ENCODE peak calls at places on chromosome 12, in ten cellular contexts. R is foreskin keratinocyte, Q is left lung, H is cardiac fibroblast, Z is lower leg skin, P is transverse colon, C is hepatocyte, N is Calu3, V is HFFc6, J is AG04450. W is an unnamed sample.

GRCh38 chr12:79439179-79439825 is 251.5 kb downstream of the PAWR start:
- DNase-seq in Z (no peak), C (no peak), N (no peak), R (no peak), H (no peak), P (no peak), J (no peak), V (no peak), Q (no peak), W (no peak)

GRCh38 chr12:6996040-6996441 is 22.2 kb downstream of the LPCAT3 start:
- DNase-seq in V (peak), J (peak), C (peak), R (no peak), P (no peak), N (no peak), Q (no peak), Z (no peak), H (peak), W (no peak)

GRCh38 chr12:68790081-68790951 is 17.7 kb upstream of the MDM2 start:
- DNase-seq in H (no peak), Z (peak), P (no peak), V (no peak), N (no peak), R (no peak), C (no peak), Q (no peak), J (no peak), W (no peak)

GRCh38 chr12:131092911-131093901 is 139.5 kb downstream of the ADGRD1 start:
- DNase-seq in H (no peak), Q (peak), Z (peak), V (no peak), P (peak), R (no peak), C (no peak), J (no peak), N (no peak), W (no peak)

GRCh38 chr12:123126294-123127144 is 24.4 kb downstream of the PITPNM2 start:
- DNase-seq in J (peak), P (no peak), H (peak), V (peak), C (peak), Z (no peak), Q (no peak), N (peak), R (peak), W (peak)

GRCh38 chr12:12350868-12351463 is 924 bp upstream of the MANSC1 start:
- DNase-seq in V (no peak), C (peak), J (no peak), H (no peak), Q (no peak), P (peak), R (peak), Z (no peak), N (peak), W (no peak)

GRCh38 chr12:93766802-93767523 is 89.8 kb downstream of the CRADD start:
- DNase-seq in P (peak), R (peak), C (peak), V (peak), Q (no peak), H (peak), J (no peak), Z (no peak), N (peak), W (peak)

GRCh38 chr12:50215033-50215432 is 47.9 kb upstream of the CERS5 start:
- DNase-seq in C (no peak), R (peak), J (no peak), N (no peak), P (no peak), V (peak), Q (no peak), H (peak), Z (no peak), W (no peak)

GRCh38 chr12:69214169-69214568 is 25.2 kb upstream of the CPSF6 start:
- DNase-seq in J (no peak), V (no peak), Q (no peak), P (no peak), N (no peak), Z (no peak), R (no peak), C (no peak), H (no peak), W (no peak)

GRCh38 chr12:49521391-49521790 is 17.4 kb upstream of the KCNH3 start:
- DNase-seq in C (no peak), R (no peak), H (no peak), Z (no peak), V (no peak), Q (no peak), J (no peak), N (no peak), P (no peak), W (no peak)

GRCh38 chr12:79452906-79453305 is 237.9 kb downstream of the PAWR start:
- DNase-seq in V (no peak), N (no peak), H (no peak), R (peak), P (no peak), Q (no peak), J (no peak), C (no peak), Z (no peak), W (no peak)

GRCh38 chr12:91818236-91819131 is 327.2 kb downstream of the BTG1 start:
- DNase-seq in C (peak), P (no peak), Q (no peak), V (no peak), H (no peak), J (no peak), N (no peak), R (peak), Z (no peak), W (no peak)

GRCh38 chr12:108193922-108194321 is 64.8 kb downstream of the WSCD2 start:
- DNase-seq in N (peak), Z (no peak), C (peak), Q (no peak), R (no peak), J (no peak), P (no peak), V (no peak), H (peak), W (peak)

GRCh38 chr12:59055204-59055839 is 135.0 kb upstream of the LRIG3 start:
- DNase-seq in J (no peak), P (no peak), R (peak), N (no peak), C (peak), H (peak), V (peak), Z (no peak), Q (no peak), W (peak)

GRCh38 chr12:4450551-4451112 is 5.0 kb upstream of the FGF6 start:
- DNase-seq in V (no peak), R (no peak), Z (peak), N (no peak), Q (no peak), J (no peak), H (no peak), C (no peak), P (no peak), W (no peak)

GRCh38 chr12:126700115-126700514 is 1566.9 kb upstream of the TMEM132C start:
- DNase-seq in R (no peak), Z (no peak), V (no peak), N (no peak), H (no peak), P (no peak), J (no peak), Q (no peak), C (no peak), W (no peak)

GRCh38 chr12:6049587-6049986 is 74.9 kb downstream of the VWF start:
- DNase-seq in V (peak), J (no peak), Z (no peak), N (no peak), P (no peak), R (no peak), H (peak), Q (no peak), C (no peak), W (no peak)

GRCh38 chr12:61525331-61525730 is 734.9 kb upstream of the USP15 start:
- DNase-seq in N (no peak), J (no peak), R (no peak), P (no peak), Z (no peak), C (no peak), H (no peak), V (no peak), Q (no peak), W (no peak)

GRCh38 chr12:89529738-89530137 is 3.9 kb upstream of the POC1B start:
- DNase-seq in C (peak), Z (no peak), P (no peak), R (peak), N (no peak), Q (no peak), H (peak), J (no peak), V (peak), W (peak)

GRCh38 chr12:67909681-67910080 is 79.6 kb upstream of the IFNG-AS1 start:
- DNase-seq in Z (no peak), H (no peak), N (no peak), J (no peak), Q (no peak), V (peak), R (peak), C (no peak), P (no peak), W (no peak)

GRCh38 chr12:56758728-56759269 is 4.3 kb upstream of the HSD17B6 start:
- DNase-seq in H (no peak), N (no peak), J (no peak), R (no peak), C (no peak), Z (no peak), Q (no peak), P (no peak), V (no peak), W (no peak)

GRCh38 chr12:59595097-59595496 is 732 bp upstream of the SLC16A7 start:
- DNase-seq in Z (no peak), R (no peak), H (no peak), N (no peak), P (no peak), V (no peak), C (no peak), Q (no peak), J (no peak), W (no peak)

GRCh38 chr12:127311695-127312364 is 955.1 kb upstream of the TMEM132C start:
- DNase-seq in J (no peak), V (no peak), R (no peak), C (no peak), P (no peak), H (no peak), Q (no peak), Z (peak), N (no peak), W (no peak)

GRCh38 chr12:3202734-3203446 is 125.7 kb downstream of the TSPAN9 start:
- DNase-seq in R (peak), N (peak), J (no peak), Q (no peak), P (peak), Z (peak), H (peak), V (no peak), C (peak), W (peak)

GRCh38 chr12:93322784-93323183 is 54.9 kb upstream of the NUDT4 start:
- DNase-seq in Q (no peak), J (no peak), H (no peak), V (peak), C (no peak), P (peak), Z (no peak), N (no peak), R (peak), W (peak)

GRCh38 chr12:105820407-105821140 is 318.2 kb downstream of the NUAK1 start:
- DNase-seq in C (no peak), R (no peak), Z (peak), Q (no peak), J (no peak), V (peak), H (peak), N (no peak), P (peak), W (no peak)

GRCh38 chr12:78585132-78585531 is 279.4 kb upstream of the SYT1 start:
- DNase-seq in N (no peak), Q (no peak), P (no peak), H (no peak), V (no peak), R (no peak), Z (no peak), J (no peak), C (no peak), W (no peak)

GRCh38 chr12:49672351-49673181 is 34.6 kb downstream of the FMNL3 start:
- DNase-seq in R (no peak), V (no peak), Z (no peak), N (no peak), Q (no peak), H (no peak), J (no peak), P (no peak), C (no peak), W (no peak)

GRCh38 chr12:130696377-130696776 is 19.7 kb downstream of the RIMBP2 start:
- DNase-seq in Q (no peak), C (no peak), N (no peak), V (no peak), H (no peak), Z (no peak), R (no peak), P (no peak), J (no peak), W (no peak)

GRCh38 chr12:82964446-82964845 is 277.7 kb downstream of the TMTC2 start:
- DNase-seq in J (no peak), P (no peak), V (no peak), Z (no peak), R (peak), C (peak), N (no peak), H (peak), Q (no peak), W (no peak)

GRCh38 chr12:87320724-87321123 is 708.5 kb downstream of the C12orf50 start:
- DNase-seq in C (no peak), Q (no peak), Z (no peak), J (no peak), H (peak), R (peak), P (no peak), V (no peak), N (no peak), W (no peak)

GRCh38 chr12:67269632-67270578 is 747 bp downstream of the CAND1 start:
- DNase-seq in J (no peak), Z (peak), Q (peak), H (peak), N (peak), V (no peak), P (peak), C (peak), R (peak), W (peak)

GRCh38 chr12:49874142-49874897 is 29.4 kb downstream of the FAIM2 start:
- DNase-seq in H (no peak), Q (peak), P (no peak), N (no peak), J (no peak), Z (peak), C (peak), V (no peak), R (no peak), W (no peak)

GRCh38 chr12:66032739-66033138 is 97.8 kb downstream of the LLPH start:
- DNase-seq in H (no peak), P (no peak), Z (no peak), N (no peak), J (no peak), C (no peak), R (no peak), Q (no peak), V (no peak), W (no peak)

GRCh38 chr12:66036317-66036716 is 94.2 kb downstream of the LLPH start:
- DNase-seq in J (peak), P (no peak), R (peak), N (peak), V (peak), C (peak), H (peak), Z (no peak), Q (no peak), W (peak)

GRCh38 chr12:66030217-66030781 is 100.3 kb downstream of the LLPH start:
- DNase-seq in J (no peak), H (no peak), C (no peak), Z (no peak), Q (no peak), R (no peak), N (no peak), V (no peak), P (no peak), W (no peak)

DNA sequence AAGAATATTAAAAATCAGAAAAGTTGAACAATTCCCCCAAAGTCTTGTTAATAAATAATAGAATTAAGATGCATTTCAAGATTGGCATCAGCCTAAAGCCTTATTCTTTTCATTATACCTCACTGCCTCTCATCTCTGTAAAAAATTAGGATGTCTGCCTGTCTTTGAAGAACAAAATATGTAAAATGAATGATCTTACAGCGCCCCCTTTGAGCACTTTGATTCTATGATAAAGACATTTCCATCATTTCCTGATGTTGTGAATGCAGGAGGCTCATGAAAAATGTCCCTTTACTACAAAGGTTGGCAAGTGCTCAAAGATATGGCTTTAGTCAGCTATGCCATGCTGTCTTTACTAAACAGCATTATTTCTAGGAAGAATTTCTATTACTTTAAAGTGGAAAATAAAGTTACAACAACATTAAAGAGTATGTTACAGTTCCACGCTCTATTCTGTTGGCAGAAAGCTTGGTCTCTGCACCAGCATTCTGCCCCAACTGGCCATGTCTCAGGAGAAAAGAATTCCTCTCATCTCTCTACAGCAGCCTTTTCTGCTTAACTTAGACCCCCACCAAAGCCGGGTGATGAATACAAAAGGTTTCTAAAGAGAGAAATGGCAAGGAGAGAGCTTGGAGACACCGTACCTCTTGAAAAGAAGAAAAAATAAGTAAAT is 95.1 kb downstream of the LLPH start:
- DNase-seq in Z (no peak), Q (no peak), N (peak), H (peak), P (no peak), R (peak), J (no peak), V (peak), C (peak), W (peak)
- TF ChIP-seq CTCF in Z (no peak), Q (peak), N (peak), H (peak), P (peak), R (peak), J (peak), V (peak), C (peak), W (peak)

GRCh38 chr12:110340706-110341105 is 59.7 kb downstream of the ATP2A2 start:
- DNase-seq in N (no peak), H (no peak), R (peak), J (no peak), Q (no peak), V (no peak), Z (no peak), C (no peak), P (no peak), W (peak)

GRCh38 chr12:110335481-110336045 is 54.5 kb downstream of the ATP2A2 start:
- DNase-seq in V (no peak), C (no peak), Q (no peak), Z (no peak), P (no peak), N (no peak), R (no peak), H (no peak), J (no peak), W (no peak)

GRCh38 chr12:110339184-110339952 is 58.3 kb downstream of the ATP2A2 start:
- DNase-seq in R (no peak), C (no peak), Z (no peak), Q (no peak), J (no peak), P (no peak), H (no peak), V (no peak), N (peak), W (no peak)

GRCh38 chr12:110337912-110338710 is 57.1 kb downstream of the ATP2A2 start:
- DNase-seq in H (no peak), P (no peak), V (no peak), N (no peak), Z (no peak), Q (no peak), J (no peak), C (no peak), R (no peak), W (no peak)

DNA sequence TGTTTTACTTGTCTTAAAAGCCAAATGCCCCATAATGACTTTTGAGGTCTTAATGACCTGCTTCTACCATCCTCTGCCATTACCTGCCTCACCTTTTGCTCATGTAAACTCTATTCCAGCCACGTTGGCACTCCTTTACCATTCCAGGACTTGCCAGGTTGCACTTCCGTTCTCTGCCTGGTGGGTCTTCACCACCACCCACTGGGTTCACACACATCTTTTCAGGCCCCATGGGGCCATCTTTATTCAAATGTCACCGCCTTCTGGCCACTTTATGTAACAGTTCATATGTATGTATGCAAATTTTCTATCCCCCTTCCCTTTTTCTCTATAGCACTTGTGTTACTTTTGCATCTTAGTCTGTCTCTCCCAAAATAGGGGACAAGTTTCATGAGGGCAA is 57.7 kb downstream of the ATP2A2 start:
- DNase-seq in R (no peak), Z (no peak), P (no peak), H (peak), Q (no peak), J (no peak), N (no peak), C (no peak), V (no peak), W (no peak)
- TF ChIP-seq CTCF in R (peak), Z (no peak), P (peak), H (no peak), Q (no peak), J (no peak), N (no peak), C (peak), V (peak), W (no peak)

DNA sequence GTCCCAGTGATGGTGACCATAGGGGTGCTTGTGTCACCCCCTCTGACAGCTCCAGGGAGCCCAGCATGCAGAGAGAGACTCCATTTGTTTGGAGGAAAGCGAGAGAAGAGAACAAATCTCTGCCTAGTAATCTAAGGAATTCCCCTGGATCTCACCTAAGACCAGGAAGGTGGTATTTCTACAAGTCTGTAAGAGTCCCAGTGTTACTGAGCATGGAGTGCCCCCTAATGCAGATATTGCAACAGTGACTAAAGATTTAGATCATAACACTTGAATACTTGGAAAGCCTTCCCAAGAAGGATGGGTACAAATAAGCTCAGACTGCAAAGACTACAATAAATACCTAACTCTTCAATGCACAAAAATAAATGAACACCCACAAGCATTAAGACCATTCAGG is 360.4 kb upstream of the GARIN6 start:
- DNase-seq in H (no peak), C (no peak), Q (no peak), V (no peak), J (no peak), P (no peak), Z (no peak), R (no peak), N (no peak), W (no peak)
- TF ChIP-seq CTCF in H (no peak), C (no peak), Q (no peak), V (no peak), J (no peak), P (no peak), Z (no peak), R (peak), N (no peak), W (no peak)

GRCh38 chr12:2198088-2198501 is 145.3 kb downstream of the CACNA1C start:
- DNase-seq in Q (no peak), Z (no peak), C (peak), J (no peak), V (peak), N (peak), P (no peak), R (peak), H (peak), W (peak)
- TF ChIP-seq CTCF in Q (no peak), Z (no peak), C (no peak), J (no peak), V (no peak), N (no peak), P (no peak), R (no peak), H (no peak), W (no peak)

DNA sequence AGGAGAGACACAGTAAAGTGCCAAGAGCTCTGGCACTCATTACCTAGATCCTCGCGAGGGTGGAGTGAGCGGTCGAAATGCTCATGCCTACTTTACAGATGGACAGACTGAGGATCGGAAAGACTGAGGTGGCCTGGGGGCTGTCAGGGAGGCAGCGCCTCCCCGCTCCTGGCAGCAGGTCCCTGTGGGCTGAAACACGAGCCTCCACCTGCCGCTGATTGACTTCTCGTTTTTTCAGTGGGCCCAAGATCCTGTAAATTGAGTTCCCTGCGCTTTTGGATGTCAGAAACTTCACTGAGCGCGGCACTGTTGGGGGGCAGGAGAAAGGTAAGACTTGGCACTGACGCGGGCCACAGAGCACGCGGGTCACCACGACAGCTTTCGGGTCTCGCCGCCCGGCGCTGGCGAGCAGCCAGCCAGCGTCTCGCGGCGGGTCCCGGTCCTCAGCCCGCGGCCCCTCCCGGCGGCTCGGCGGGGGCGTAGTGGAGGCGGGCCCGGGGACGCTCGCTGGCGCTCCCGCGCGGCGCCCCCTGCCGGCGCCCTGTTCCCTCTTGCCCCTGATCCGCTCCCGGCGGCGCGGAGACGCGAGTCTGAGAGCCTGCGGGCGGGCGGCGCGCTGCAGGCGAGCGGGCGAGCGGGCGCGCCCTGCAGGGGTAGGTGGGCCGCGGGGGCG is 550 bp upstream of the SCN8A start:
- DNase-seq in Z (no peak), Q (peak), P (peak), V (peak), C (peak), R (peak), H (peak), N (peak), J (peak), W (peak)
- TF ChIP-seq CTCF in Z (no peak), Q (peak), P (no peak), V (peak), C (peak), R (peak), H (no peak), N (peak), J (peak), W (peak)

W was measured in RWPE1.